ENCODE peak calls at places on chromosome 17, in four cellular contexts. C is DND-41, N is mammary epithelial cell, H is fibroblast of lung. Z is an unnamed sample. For H3K4me1, the result is how much of the 10 kb centered on the place peaks cover.

GRCh38 chr17:18319604-18320256 is 4.6 kb downstream of the SMCR8 start:
- DNase-seq in C (peak), N (peak), H (peak), Z (no peak)

GRCh38 chr17:72192409-72193192 is 71.8 kb downstream of the SOX9 start:
- DNase-seq in C (no peak), N (peak), H (peak), Z (no peak)

GRCh38 chr17:73420897-73421296 is 109.1 kb upstream of the CDC42EP4 start:
- DNase-seq in C (no peak), N (peak), H (peak), Z (no peak)

GRCh38 chr17:29722411-29723198 is 99.9 kb upstream of the CORO6 start:
- DNase-seq in C (peak), N (no peak), H (peak), Z (no peak)

GRCh38 chr17:29622337-29623282 is at the start of gene CORO6:
- DNase-seq in C (peak), N (no peak), H (peak), Z (peak)

GRCh38 chr17:79651751-79652150 is 40.9 kb upstream of the RBFOX3 start:
- DNase-seq in C (no peak), N (no peak), H (no peak), Z (no peak)

GRCh38 chr17:76000016-76000754 is 470 bp upstream of the CDK3 start:
- DNase-seq in C (peak), N (no peak), H (no peak), Z (peak)

GRCh38 chr17:58204796-58205195 is 12.3 kb downstream of the EPX start:
- DNase-seq in C (no peak), N (no peak), H (peak), Z (no peak)

GRCh38 chr17:51362818-51363598 is 102.7 kb downstream of the UTP18 start:
- DNase-seq in C (no peak), N (peak), H (no peak), Z (peak)

GRCh38 chr17:72654746-72655145 is 437.7 kb downstream of the SLC39A11 start:
- DNase-seq in C (no peak), N (no peak), H (no peak), Z (no peak)

GRCh38 chr17:40519089-40519775 is 17.8 kb upstream of the TNS4 start:
- DNase-seq in C (no peak), N (no peak), H (no peak), Z (no peak)

GRCh38 chr17:40522961-40523310 is 21.5 kb upstream of the TNS4 start:
- DNase-seq in C (no peak), N (no peak), H (no peak), Z (no peak)

GRCh38 chr17:40518401-40519088 is 17.1 kb upstream of the TNS4 start:
- DNase-seq in C (peak), N (peak), H (peak), Z (no peak)

GRCh38 chr17:40522250-40522960 is 21.0 kb upstream of the TNS4 start:
- DNase-seq in C (no peak), N (no peak), H (peak), Z (no peak)

GRCh38 chr17:40520991-40521453 is 19.6 kb upstream of the TNS4 start:
- DNase-seq in C (no peak), N (no peak), H (no peak), Z (no peak)
- H3K9ac ChIP-seq in C (no peak), N (peak), H (no peak), Z (no peak)

DNA sequence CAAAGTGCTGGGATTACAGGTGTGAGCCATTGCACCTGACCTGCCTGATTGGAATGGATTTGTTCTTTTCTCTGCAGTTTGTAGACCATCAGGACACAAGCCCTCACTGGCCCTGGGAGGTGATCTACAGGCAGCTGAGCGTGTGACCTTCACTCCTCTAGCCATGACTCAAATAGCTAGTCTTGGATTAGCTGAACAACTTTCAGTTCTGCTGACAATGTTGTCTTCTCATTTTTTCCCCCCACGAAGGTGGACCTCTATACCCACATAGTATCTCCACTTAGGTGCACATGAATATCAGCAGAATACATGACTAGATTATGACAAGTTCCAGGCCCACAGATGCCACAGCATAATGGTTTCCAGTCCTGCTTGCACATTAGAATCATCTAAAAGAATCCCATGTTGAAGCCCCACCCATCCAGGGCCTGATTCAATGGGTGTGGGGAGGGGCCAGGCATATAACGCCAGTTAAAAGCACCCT is 36.8 kb downstream of the HS3ST3B1 start:
- DNase-seq in C (no peak), N (no peak), H (no peak), Z (no peak)
- H3K4me1 ChIP-seq in C (under half), N (under half), H (under half), Z (under half)

GRCh38 chr17:16462070-16462864 is 29.7 kb downstream of the LRRC75A start:
- DNase-seq in C (no peak), N (no peak), H (no peak), Z (no peak)

GRCh38 chr17:16463341-16464000 is 28.5 kb downstream of the LRRC75A start:
- DNase-seq in C (no peak), N (peak), H (peak), Z (no peak)

GRCh38 chr17:16465861-16466338 is 26.1 kb downstream of the LRRC75A start:
- DNase-seq in C (no peak), N (no peak), H (no peak), Z (no peak)

GRCh38 chr17:16464641-16465312 is 27.2 kb downstream of the LRRC75A start:
- DNase-seq in C (no peak), N (no peak), H (no peak), Z (no peak)

GRCh38 chr17:16464001-16464640 is 27.9 kb downstream of the LRRC75A start:
- DNase-seq in C (no peak), N (no peak), H (no peak), Z (no peak)
- H3K9ac ChIP-seq in C (no peak), N (no peak), H (no peak), Z (no peak)

DNA sequence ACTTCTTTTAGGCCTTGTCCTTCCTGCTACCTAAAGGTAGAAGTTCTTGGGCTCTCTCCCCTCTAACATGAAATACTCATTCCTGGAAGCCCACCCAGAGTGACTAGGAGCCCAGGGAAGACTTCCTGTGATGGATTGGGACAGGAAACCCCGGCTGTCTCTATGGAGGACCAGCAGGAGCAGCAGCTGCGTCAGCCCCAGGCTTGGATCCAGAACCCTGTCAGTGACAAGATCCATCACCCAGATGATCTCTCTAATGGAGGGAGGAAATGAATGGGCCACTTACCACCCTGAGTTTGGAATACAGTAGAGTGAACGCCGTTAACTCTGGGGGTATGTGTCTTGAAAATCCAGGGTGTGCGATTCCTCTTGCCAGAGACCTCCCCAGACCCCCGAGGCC is 195.7 kb upstream of the WSCD1 start:
- DNase-seq in C (no peak), N (no peak), H (peak), Z (no peak)
- H3K4me1 ChIP-seq in C (under half), N (under half), H (under half), Z (under half)

GRCh38 chr17:28388106-28388505 is 16.6 kb downstream of the SARM1 start:
- DNase-seq in C (no peak), N (no peak), H (no peak), Z (no peak)

GRCh38 chr17:28380572-28380907 is 9.0 kb downstream of the SARM1 start:
- DNase-seq in C (no peak), N (no peak), H (no peak), Z (no peak)

GRCh38 chr17:28381141-28381825 is 9.8 kb downstream of the SARM1 start:
- DNase-seq in C (no peak), N (no peak), H (no peak), Z (no peak)

GRCh38 chr17:28385037-28385797 is 13.7 kb downstream of the SARM1 start:
- DNase-seq in C (no peak), N (no peak), H (no peak), Z (no peak)

DNA sequence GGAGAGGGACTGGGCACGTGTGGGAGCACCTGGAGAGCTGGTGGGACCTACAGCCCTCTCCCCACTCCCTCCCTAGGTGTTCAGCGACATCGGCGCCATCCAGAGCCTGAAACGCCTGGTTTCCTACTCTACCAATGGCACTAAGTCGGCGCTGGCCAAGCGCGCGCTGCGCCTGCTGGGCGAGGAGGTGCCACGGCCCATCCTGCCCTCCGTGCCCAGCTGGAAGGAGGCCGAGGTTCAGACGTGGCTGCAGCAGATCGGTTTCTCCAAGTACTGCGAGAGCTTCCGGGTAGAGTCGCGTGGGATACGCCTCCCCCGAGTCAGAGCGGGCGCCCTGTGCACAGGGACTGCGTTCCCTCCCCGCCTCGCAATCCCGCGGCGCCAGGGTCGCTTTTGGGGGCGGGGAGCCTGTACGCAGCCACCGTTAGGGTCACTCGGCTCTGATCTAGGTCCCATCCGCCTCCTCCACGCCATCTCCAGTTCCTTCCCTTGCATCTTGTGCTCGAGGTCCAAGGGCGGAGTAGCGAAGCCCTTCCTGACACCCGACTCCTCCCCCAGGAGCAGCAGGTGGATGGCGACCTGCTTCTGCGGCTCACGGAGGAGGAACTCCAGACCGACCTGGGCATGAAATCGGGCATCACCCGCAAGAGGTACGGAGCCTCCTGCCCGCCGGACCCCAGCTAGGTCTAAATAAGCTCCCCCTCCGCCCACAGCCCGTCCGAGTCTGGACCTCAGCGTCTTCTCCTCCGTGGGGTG is 13.0 kb downstream of the SARM1 start:
- DNase-seq in C (peak), N (no peak), H (no peak), Z (no peak)
- H3K9ac ChIP-seq in C (peak), N (no peak), H (no peak), Z (no peak)

GRCh38 chr17:67506966-67507365 is 129.9 kb downstream of the PITPNC1 start:
- DNase-seq in C (no peak), N (peak), H (peak), Z (no peak)
- H3K4me1 ChIP-seq in C (under half), N (under half), H (under half), Z (under half)

GRCh38 chr17:42404326-42405055 is 16.2 kb upstream of the STAT3 start:
- DNase-seq in C (no peak), N (no peak), H (no peak), Z (no peak)

GRCh38 chr17:42402121-42402516 is 13.9 kb upstream of the STAT3 start:
- DNase-seq in C (no peak), N (no peak), H (no peak), Z (no peak)

GRCh38 chr17:42405963-42406495 is 17.0 kb downstream of the CAVIN1 start:
- DNase-seq in C (peak), N (peak), H (peak), Z (no peak)

GRCh38 chr17:42405076-42405475 is 16.8 kb upstream of the STAT3 start:
- DNase-seq in C (no peak), N (no peak), H (no peak), Z (no peak)

GRCh38 chr17:42403150-42403549 is 14.9 kb upstream of the STAT3 start:
- DNase-seq in C (peak), N (no peak), H (no peak), Z (no peak)
- H3K9ac ChIP-seq in C (no peak), N (no peak), H (no peak), Z (peak)

GRCh38 chr17:60151355-60151754 is 1.6 kb downstream of the CA4 start:
- DNase-seq in C (no peak), N (no peak), H (no peak), Z (no peak)
- H3K4me1 ChIP-seq in C (under half), N (under half), H (under half), Z (under half)